ENCODE peak calls at places on chromosomes 6 and 20, in four cellular contexts. A is cardiac muscle cell, X is germinal center, S is LNCaP clone FGC. O is an unnamed sample.

GRCh38 chr6:3481640-3482039 is 24.8 kb upstream of the SLC22A23 start:
- DNase-seq in S (no peak), X (no peak), A (no peak), O (no peak)

GRCh38 chr6:41568585-41569384 is 22.6 kb downstream of the FOXP4 start:
- DNase-seq in X (no peak), S (peak), A (no peak), O (no peak)

GRCh38 chr20:45518282-45518681 is 2.9 kb upstream of the SPINT3 start:
- DNase-seq in S (no peak), X (no peak), A (no peak), O (no peak)

GRCh38 chr6:107115695-107116327 is 496 bp upstream of the BEND3 start:
- DNase-seq in A (peak), S (no peak), X (peak), O (peak)

GRCh38 chr6:149899486-149899885 is 1.6 kb upstream of the RAET1E start:
- DNase-seq in X (no peak), A (no peak), S (no peak), O (no peak)

GRCh38 chr6:30360139-30360538 is 15.2 kb downstream of the RPP21 start:
- DNase-seq in X (no peak), S (no peak), A (no peak), O (no peak)

GRCh38 chr6:31576897-31577341 is 1.6 kb downstream of the TNF start:
- DNase-seq in A (no peak), X (no peak), S (no peak), O (no peak)

GRCh38 chr6:88135578-88136114 is 30.5 kb downstream of the CNR1 start:
- DNase-seq in S (no peak), A (no peak), X (peak), O (no peak)

GRCh38 chr20:33731693-33732165 is at the start of gene ZNF341:
- DNase-seq in X (peak), S (peak), A (peak), O (peak)

GRCh38 chr20:8021541-8022269 is 2.1 kb upstream of the TMX4 start:
- DNase-seq in S (no peak), A (peak), X (no peak), O (no peak)

GRCh38 chr6:167827062-167827587 is 414 bp downstream of the AFDN start:
- DNase-seq in S (no peak), X (no peak), A (peak), O (peak)

GRCh38 chr6:24125980-24126379 is at the start of gene NRSN1:
- DNase-seq in A (no peak), S (no peak), X (peak), O (peak)

GRCh38 chr6:31888281-31889258 is 8.9 kb downstream of the EHMT2 start:
- DNase-seq in S (no peak), A (no peak), X (peak), O (peak)

GRCh38 chr20:32775240-32775991 is 13.2 kb downstream of the DNMT3B start:
- DNase-seq in X (no peak), A (no peak), S (no peak), O (no peak)

GRCh38 chr6:53014034-53014433 is 18.9 kb upstream of the GSTA4 start:
- DNase-seq in A (peak), X (no peak), S (no peak), O (no peak)

GRCh38 chr6:11458509-11458908 is 79.0 kb upstream of the TMEM170B start:
- DNase-seq in X (peak), A (no peak), S (no peak), O (no peak)

GRCh38 chr6:129108337-129108736 is 225.4 kb downstream of the LAMA2 start:
- DNase-seq in S (no peak), X (no peak), A (no peak), O (no peak)

GRCh38 chr6:168368971-168369370 is 49.4 kb upstream of the DACT2 start:
- DNase-seq in A (no peak), S (no peak), X (no peak), O (no peak)

GRCh38 chr6:146912730-146913680 is 291.2 kb upstream of the STXBP5 start:
- DNase-seq in S (no peak), A (peak), X (no peak), O (no peak)

GRCh38 chr20:9154464-9155024 is 85.7 kb downstream of the PLCB4 start:
- DNase-seq in X (no peak), S (no peak), A (no peak), O (no peak)

GRCh38 chr6:110517601-110518280 is 41.3 kb upstream of the SLC22A16 start:
- DNase-seq in A (peak), X (no peak), S (peak), O (no peak)

GRCh38 chr6:36491378-36491965 is 48.7 kb downstream of the KCTD20 start:
- DNase-seq in X (no peak), S (no peak), A (no peak), O (no peak)

GRCh38 chr20:31829731-31830130 is 10.6 kb downstream of the MYLK2 start:
- DNase-seq in S (no peak), A (no peak), X (no peak), O (no peak)

GRCh38 chr6:56690519-56691200 is 48.0 kb upstream of the DST start:
- DNase-seq in X (no peak), S (no peak), A (peak), O (no peak)

GRCh38 chr6:74249658-74250057 is 553.7 kb downstream of the CD109 start:
- DNase-seq in A (peak), X (no peak), S (no peak), O (no peak)

GRCh38 chr6:37675100-37675499 is 22.6 kb downstream of the MDGA1 start:
- DNase-seq in S (no peak), A (no peak), X (no peak), O (no peak)

GRCh38 chr20:50642288-50642803 is 49.0 kb downstream of the RIPOR3 start:
- DNase-seq in X (no peak), S (no peak), A (peak), O (no peak)

O was measured in SK-N-SH.